ENCODE peak calls at places on chromosomes 4 and X, in four cellular contexts. Z is KG1, K is trophoblast cell, S is SW 1271. P is an unnamed sample.

GRCh38 chrX:72060196-72060974 is 71.3 kb downstream of the RTL5 start:
- DNase-seq in K (no peak), S (no peak), Z (no peak), P (peak)

GRCh38 chr4:25847329-25847728 is 15.5 kb downstream of the SEL1L3 start:
- DNase-seq in S (no peak), K (peak), Z (no peak), P (no peak)

GRCh38 chr4:81360722-81361121 is 111.0 kb downstream of the RASGEF1B start:
- DNase-seq in Z (no peak), S (no peak), K (no peak), P (no peak)

GRCh38 chr4:151340751-151341385 is 15.5 kb upstream of the SH3D19 start:
- DNase-seq in S (no peak), Z (no peak), K (no peak), P (no peak)

GRCh38 chrX:1488141-1488540 is 35.4 kb upstream of the ASMTL start:
- DNase-seq in K (no peak), Z (no peak), S (no peak), P (no peak)

GRCh38 chr4:122824616-122825015 is 2.0 kb upstream of the FGF2 start:
- DNase-seq in S (no peak), K (no peak), Z (no peak), P (no peak)

GRCh38 chrX:40971736-40972135 is 113.5 kb upstream of the USP9X start:
- DNase-seq in Z (no peak), S (no peak), K (no peak), P (no peak)

GRCh38 chrX:72492499-72492898 is 80.1 kb downstream of the HDAC8 start:
- DNase-seq in Z (no peak), S (no peak), K (no peak), P (no peak)

GRCh38 chr4:174317531-174317930 is 33.8 kb downstream of the CEP44 start:
- DNase-seq in K (no peak), S (no peak), Z (no peak), P (no peak)

GRCh38 chrX:132638313-132638712 is 149.5 kb upstream of the MBNL3 start:
- DNase-seq in Z (no peak), S (no peak), K (no peak), P (no peak)